ENCODE peak calls at places on chromosome 18, in seven cellular contexts. One of them, this sample, is unnamed. For H3K27me3, the result is how much of the 10 kb centered on the place peaks cover.

GRCh38 chr18:22465859-22466602 is 48.3 kb upstream of the CTAGE1 start:
- DNase-seq in HCT116: peak
- DNase-seq in vagina: no peak
- DNase-seq in tibial artery: peak
- DNase-seq in neural progenitor cell: no peak
- DNase-seq in spleen: no peak
- DNase-seq in small intestine: peak
- DNase-seq in this sample: peak

GRCh38 chr18:4400911-4401310 is 54.2 kb downstream of the DLGAP1 start:
- DNase-seq in tibial artery: no peak
- DNase-seq in small intestine: no peak
- DNase-seq in spleen: no peak
- DNase-seq in neural progenitor cell: no peak
- DNase-seq in HCT116: no peak
- DNase-seq in vagina: no peak
- DNase-seq in this sample: no peak

GRCh38 chr18:59267511-59268126 is 5.6 kb downstream of the RAX start:
- DNase-seq in HCT116: no peak
- DNase-seq in neural progenitor cell: peak
- DNase-seq in spleen: peak
- DNase-seq in vagina: no peak
- DNase-seq in tibial artery: no peak
- DNase-seq in small intestine: peak
- DNase-seq in this sample: no peak

GRCh38 chr18:59054892-59055291 is 84.8 kb upstream of the SEC11C start:
- DNase-seq in neural progenitor cell: no peak
- DNase-seq in vagina: no peak
- DNase-seq in tibial artery: peak
- DNase-seq in HCT116: no peak
- DNase-seq in small intestine: no peak
- DNase-seq in spleen: no peak
- DNase-seq in this sample: no peak

GRCh38 chr18:42414756-42415454 is 459.9 kb downstream of the PIK3C3 start:
- DNase-seq in tibial artery: no peak
- DNase-seq in vagina: no peak
- DNase-seq in spleen: no peak
- DNase-seq in HCT116: no peak
- DNase-seq in neural progenitor cell: no peak
- DNase-seq in small intestine: no peak
- DNase-seq in this sample: no peak

GRCh38 chr18:24319757-24320156 is 77.9 kb downstream of the OSBPL1A start:
- DNase-seq in neural progenitor cell: no peak
- DNase-seq in vagina: no peak
- DNase-seq in tibial artery: no peak
- DNase-seq in spleen: no peak
- DNase-seq in small intestine: peak
- DNase-seq in HCT116: no peak
- DNase-seq in this sample: no peak

GRCh38 chr18:22594155-22594690 is 176.5 kb upstream of the CTAGE1 start:
- DNase-seq in spleen: no peak
- DNase-seq in tibial artery: no peak
- DNase-seq in small intestine: no peak
- DNase-seq in neural progenitor cell: no peak
- DNase-seq in vagina: no peak
- DNase-seq in HCT116: no peak
- DNase-seq in this sample: no peak

GRCh38 chr18:71485578-71485977 is 1058.6 kb downstream of the CBLN2 start:
- DNase-seq in tibial artery: no peak
- DNase-seq in spleen: no peak
- DNase-seq in small intestine: no peak
- DNase-seq in neural progenitor cell: no peak
- DNase-seq in HCT116: no peak
- DNase-seq in vagina: no peak
- DNase-seq in this sample: no peak

GRCh38 chr18:45227004-45227403 is 388.3 kb upstream of the SLC14A2 start:
- DNase-seq in HCT116: no peak
- DNase-seq in neural progenitor cell: no peak
- DNase-seq in spleen: no peak
- DNase-seq in vagina: no peak
- DNase-seq in tibial artery: no peak
- DNase-seq in small intestine: no peak
- DNase-seq in this sample: no peak

GRCh38 chr18:50896093-50896492 is 17.2 kb downstream of the ME2 start:
- DNase-seq in spleen: no peak
- DNase-seq in neural progenitor cell: no peak
- DNase-seq in HCT116: no peak
- DNase-seq in tibial artery: no peak
- DNase-seq in vagina: no peak
- DNase-seq in small intestine: no peak
- DNase-seq in this sample: no peak

GRCh38 chr18:42287047-42287446 is 332.0 kb downstream of the PIK3C3 start:
- DNase-seq in neural progenitor cell: no peak
- DNase-seq in HCT116: no peak
- DNase-seq in vagina: no peak
- DNase-seq in tibial artery: no peak
- DNase-seq in spleen: no peak
- DNase-seq in small intestine: no peak
- DNase-seq in this sample: no peak

GRCh38 chr18:52334896-52335295 is 5.1 kb upstream of the DCC start:
- DNase-seq in vagina: no peak
- DNase-seq in HCT116: no peak
- DNase-seq in tibial artery: no peak
- DNase-seq in spleen: no peak
- DNase-seq in small intestine: no peak
- DNase-seq in neural progenitor cell: no peak
- DNase-seq in this sample: no peak

GRCh38 chr18:60044290-60045006 is 144.7 kb downstream of the PMAIP1 start:
- DNase-seq in small intestine: no peak
- DNase-seq in vagina: no peak
- DNase-seq in neural progenitor cell: no peak
- DNase-seq in spleen: no peak
- DNase-seq in HCT116: no peak
- DNase-seq in tibial artery: no peak
- DNase-seq in this sample: no peak

GRCh38 chr18:4017479-4017878 is 437.6 kb downstream of the DLGAP1 start:
- DNase-seq in neural progenitor cell: peak
- DNase-seq in tibial artery: no peak
- DNase-seq in small intestine: peak
- DNase-seq in HCT116: peak
- DNase-seq in spleen: no peak
- DNase-seq in vagina: no peak
- DNase-seq in this sample: no peak

GRCh38 chr18:111292-112014 is 46.9 kb upstream of the USP14 start:
- DNase-seq in spleen: peak
- DNase-seq in HCT116: no peak
- DNase-seq in neural progenitor cell: peak
- DNase-seq in vagina: no peak
- DNase-seq in tibial artery: no peak
- DNase-seq in small intestine: peak
- DNase-seq in this sample: peak

GRCh38 chr18:44036500-44036899 is 644.2 kb upstream of the SETBP1 start:
- DNase-seq in tibial artery: no peak
- DNase-seq in neural progenitor cell: peak
- DNase-seq in HCT116: no peak
- DNase-seq in vagina: no peak
- DNase-seq in spleen: no peak
- DNase-seq in small intestine: no peak
- DNase-seq in this sample: no peak

GRCh38 chr18:56043691-56044090 is 455.7 kb upstream of the TCF4 start:
- DNase-seq in HCT116: no peak
- DNase-seq in vagina: no peak
- DNase-seq in small intestine: no peak
- DNase-seq in tibial artery: no peak
- DNase-seq in neural progenitor cell: no peak
- DNase-seq in spleen: no peak
- DNase-seq in this sample: no peak

GRCh38 chr18:48875314-48875941 is 75.3 kb downstream of the SMAD7 start:
- DNase-seq in HCT116: no peak
- DNase-seq in tibial artery: peak
- DNase-seq in vagina: no peak
- DNase-seq in neural progenitor cell: no peak
- DNase-seq in spleen: peak
- DNase-seq in small intestine: no peak
- DNase-seq in this sample: peak

GRCh38 chr18:25033747-25034471 is 318.1 kb downstream of the ZNF521 start:
- DNase-seq in vagina: no peak
- DNase-seq in small intestine: no peak
- DNase-seq in HCT116: no peak
- DNase-seq in neural progenitor cell: no peak
- DNase-seq in spleen: no peak
- DNase-seq in tibial artery: no peak
- DNase-seq in this sample: no peak

GRCh38 chr18:48757906-48758305 is 192.9 kb downstream of the SMAD7 start:
- DNase-seq in vagina: no peak
- DNase-seq in neural progenitor cell: no peak
- DNase-seq in HCT116: no peak
- DNase-seq in spleen: no peak
- DNase-seq in small intestine: no peak
- DNase-seq in tibial artery: no peak
- DNase-seq in this sample: no peak

GRCh38 chr18:55076643-55077218 is 117.5 kb upstream of the CCDC68 start:
- DNase-seq in small intestine: no peak
- DNase-seq in HCT116: no peak
- DNase-seq in spleen: no peak
- DNase-seq in neural progenitor cell: no peak
- DNase-seq in vagina: no peak
- DNase-seq in tibial artery: no peak
- DNase-seq in this sample: peak

GRCh38 chr18:36811955-36812354 is 16.8 kb downstream of the TPGS2 start:
- DNase-seq in tibial artery: no peak
- DNase-seq in vagina: no peak
- DNase-seq in small intestine: no peak
- DNase-seq in neural progenitor cell: no peak
- DNase-seq in spleen: no peak
- DNase-seq in HCT116: no peak
- DNase-seq in this sample: no peak

GRCh38 chr18:3151379-3152264 is 68.1 kb downstream of the MYOM1 start:
- DNase-seq in vagina: no peak
- DNase-seq in small intestine: peak
- DNase-seq in spleen: no peak
- DNase-seq in tibial artery: no peak
- DNase-seq in HCT116: no peak
- DNase-seq in neural progenitor cell: peak
- DNase-seq in this sample: no peak

GRCh38 chr18:36572135-36572856 is 256.5 kb downstream of the TPGS2 start:
- DNase-seq in spleen: no peak
- DNase-seq in vagina: no peak
- DNase-seq in small intestine: peak
- DNase-seq in tibial artery: no peak
- DNase-seq in HCT116: peak
- DNase-seq in neural progenitor cell: peak
- DNase-seq in this sample: no peak

GRCh38 chr18:10850828-10851227 is 298.5 kb downstream of the PIEZO2 start:
- DNase-seq in neural progenitor cell: no peak
- DNase-seq in spleen: no peak
- DNase-seq in tibial artery: no peak
- DNase-seq in small intestine: no peak
- DNase-seq in HCT116: no peak
- DNase-seq in vagina: no peak
- DNase-seq in this sample: no peak

GRCh38 chr18:47249602-47250001 is 1.9 kb downstream of the SKOR2 start:
- DNase-seq in vagina: no peak
- DNase-seq in spleen: no peak
- DNase-seq in HCT116: no peak
- DNase-seq in neural progenitor cell: no peak
- DNase-seq in small intestine: no peak
- DNase-seq in tibial artery: no peak
- DNase-seq in this sample: no peak
- H3K27me3 ChIP-seq in vagina: under half
- H3K27me3 ChIP-seq in spleen: half or more
- H3K27me3 ChIP-seq in HCT116: under half
- H3K27me3 ChIP-seq in neural progenitor cell: half or more
- H3K27me3 ChIP-seq in small intestine: under half
- H3K27me3 ChIP-seq in tibial artery: under half
- H3K27me3 ChIP-seq in this sample: under half

GRCh38 chr18:26190506-26190905 is 35.7 kb upstream of the TAF4B start:
- DNase-seq in small intestine: peak
- DNase-seq in spleen: peak
- DNase-seq in HCT116: no peak
- DNase-seq in vagina: no peak
- DNase-seq in tibial artery: no peak
- DNase-seq in neural progenitor cell: no peak
- DNase-seq in this sample: no peak
- H3K27ac ChIP-seq in small intestine: no peak
- H3K27ac ChIP-seq in spleen: peak
- H3K27ac ChIP-seq in HCT116: no peak
- H3K27ac ChIP-seq in vagina: no peak
- H3K27ac ChIP-seq in tibial artery: no peak
- H3K27ac ChIP-seq in neural progenitor cell: no peak
- H3K27ac ChIP-seq in this sample: no peak

GRCh38 chr18:79789901-79790885 is 7.5 kb upstream of the KCNG2 start:
- DNase-seq in spleen: peak
- DNase-seq in small intestine: peak
- DNase-seq in vagina: no peak
- DNase-seq in HCT116: no peak
- DNase-seq in tibial artery: peak
- DNase-seq in neural progenitor cell: no peak
- DNase-seq in this sample: peak

GRCh38 chr18:79791141-79791972 is 6.4 kb upstream of the KCNG2 start:
- DNase-seq in neural progenitor cell: no peak
- DNase-seq in HCT116: no peak
- DNase-seq in vagina: no peak
- DNase-seq in small intestine: peak
- DNase-seq in tibial artery: no peak
- DNase-seq in spleen: peak
- DNase-seq in this sample: peak

GRCh38 chr18:79788096-79789085 is 9.3 kb upstream of the KCNG2 start:
- DNase-seq in vagina: no peak
- DNase-seq in tibial artery: peak
- DNase-seq in HCT116: no peak
- DNase-seq in small intestine: no peak
- DNase-seq in neural progenitor cell: peak
- DNase-seq in spleen: peak
- DNase-seq in this sample: peak

GRCh38 chr18:79787527-79788095 is 10.1 kb upstream of the KCNG2 start:
- DNase-seq in spleen: no peak
- DNase-seq in small intestine: no peak
- DNase-seq in tibial artery: no peak
- DNase-seq in HCT116: no peak
- DNase-seq in neural progenitor cell: no peak
- DNase-seq in vagina: no peak
- DNase-seq in this sample: no peak

GRCh38 chr18:79789091-79789891 is 8.4 kb upstream of the KCNG2 start:
- DNase-seq in neural progenitor cell: no peak
- DNase-seq in tibial artery: peak
- DNase-seq in vagina: no peak
- DNase-seq in HCT116: no peak
- DNase-seq in spleen: peak
- DNase-seq in small intestine: no peak
- DNase-seq in this sample: peak
- H3K27me3 ChIP-seq in neural progenitor cell: half or more
- H3K27me3 ChIP-seq in tibial artery: under half
- H3K27me3 ChIP-seq in vagina: under half
- H3K27me3 ChIP-seq in HCT116: under half
- H3K27me3 ChIP-seq in spleen: half or more
- H3K27me3 ChIP-seq in small intestine: under half
- H3K27me3 ChIP-seq in this sample: under half

DNA sequence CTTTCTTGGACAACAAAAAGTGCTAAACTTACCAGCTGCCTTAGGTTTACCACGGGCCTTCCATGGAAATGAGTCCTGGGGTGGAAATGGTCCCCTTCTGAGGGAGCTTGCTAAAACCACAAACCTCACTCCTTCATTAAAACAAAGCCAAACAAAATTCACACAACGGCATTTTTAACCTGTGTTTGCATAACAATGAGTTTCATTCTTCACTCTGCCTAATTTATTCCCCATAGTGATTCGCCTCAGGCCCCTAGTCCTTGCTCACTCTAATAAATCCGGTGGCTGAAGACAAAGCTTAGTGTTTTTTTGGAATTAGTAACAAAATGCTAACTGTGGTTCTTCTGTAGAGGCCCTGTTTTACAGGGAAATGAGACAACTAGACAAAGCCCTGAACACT is 32.1 kb downstream of the LINC00305 start:
- DNase-seq in neural progenitor cell: peak
- DNase-seq in vagina: no peak
- DNase-seq in tibial artery: no peak
- DNase-seq in spleen: no peak
- DNase-seq in small intestine: no peak
- DNase-seq in HCT116: no peak
- DNase-seq in this sample: no peak
- H3K27ac ChIP-seq in neural progenitor cell: no peak
- H3K27ac ChIP-seq in vagina: no peak
- H3K27ac ChIP-seq in tibial artery: no peak
- H3K27ac ChIP-seq in spleen: no peak
- H3K27ac ChIP-seq in small intestine: no peak
- H3K27ac ChIP-seq in HCT116: no peak
- H3K27ac ChIP-seq in this sample: no peak

This sample was measured in aorta.